ENCODE peak calls at places on chromosomes 16 and 17, in four cellular contexts. P, N, V and F are unnamed samples. For H3K4me1, the result is how much of the 10 kb centered on the place peaks cover.

GRCh38 chr17:29148790-29149430 is 31.3 kb downstream of the MYO18A start:
- DNase-seq in P (peak), N (peak), V (peak), F (peak)

GRCh38 chr17:10243905-10244844 is 45.8 kb upstream of the GAS7 start:
- DNase-seq in P (no peak), N (no peak), V (no peak), F (no peak)

GRCh38 chr16:49969356-49970030 is 55.5 kb upstream of the CNEP1R1 start:
- DNase-seq in P (no peak), N (no peak), V (peak), F (no peak)

GRCh38 chr16:50311891-50312501 is 45.6 kb downstream of the ADCY7 start:
- DNase-seq in P (no peak), N (no peak), V (no peak), F (no peak)

GRCh38 chr17:6554871-6555330 is 1.5 kb downstream of the PITPNM3 start:
- DNase-seq in P (no peak), N (no peak), V (peak), F (no peak)

GRCh38 chr17:6474906-6475305 is 30.7 kb downstream of the PIMREG start:
- DNase-seq in P (no peak), N (no peak), V (no peak), F (no peak)

GRCh38 chr16:83967091-83967490 is 953 bp upstream of the NECAB2 start:
- DNase-seq in P (no peak), N (no peak), V (no peak), F (no peak)

GRCh38 chr16:81324808-81325207 is 10.0 kb downstream of the GAN start:
- DNase-seq in P (no peak), N (no peak), V (no peak), F (no peak)

GRCh38 chr17:51852603-51853002 is 305.9 kb downstream of the CA10 start:
- DNase-seq in P (no peak), N (no peak), V (no peak), F (no peak)

GRCh38 chr17:57597531-57598453 is 147.3 kb downstream of the CCDC182 start:
- DNase-seq in P (peak), N (no peak), V (peak), F (peak)

GRCh38 chr16:48101069-48101674 is 54.6 kb downstream of the ABCC12 start:
- DNase-seq in P (no peak), N (no peak), V (no peak), F (no peak)

GRCh38 chr16:16782153-16782552 is 403.2 kb downstream of the NPIPA7 start:
- DNase-seq in P (no peak), N (no peak), V (no peak), F (no peak)

GRCh38 chr17:41907633-41908539 is 10.9 kb downstream of the ACLY start:
- DNase-seq in P (no peak), N (no peak), V (no peak), F (peak)

GRCh38 chr16:4266372-4266771 is 6.5 kb downstream of the TFAP4 start:
- DNase-seq in P (no peak), N (no peak), V (no peak), F (no peak)

GRCh38 chr17:77772461-77772897 is 186.0 kb upstream of the TNRC6C start:
- DNase-seq in P (peak), N (no peak), V (peak), F (peak)

GRCh38 chr17:80474231-80474932 is 2.0 kb downstream of the NPTX1 start:
- DNase-seq in P (no peak), N (no peak), V (peak), F (no peak)

GRCh38 chr16:89093602-89094251 is at the start of gene ACSF3:
- DNase-seq in P (peak), N (no peak), V (peak), F (peak)

GRCh38 chr17:21036361-21036881 is 6.4 kb downstream of the USP22 start:
- DNase-seq in P (no peak), N (no peak), V (no peak), F (no peak)

GRCh38 chr17:79839363-79840203 is at the start of gene CBX4:
- DNase-seq in P (peak), N (peak), V (peak), F (peak)

GRCh38 chr17:67566656-67567055 is 151.1 kb upstream of the NOL11 start:
- DNase-seq in P (no peak), N (no peak), V (no peak), F (no peak)

GRCh38 chr17:16934836-16935235 is 37.1 kb downstream of the TNFRSF13B start:
- DNase-seq in P (no peak), N (no peak), V (no peak), F (no peak)

DNA sequence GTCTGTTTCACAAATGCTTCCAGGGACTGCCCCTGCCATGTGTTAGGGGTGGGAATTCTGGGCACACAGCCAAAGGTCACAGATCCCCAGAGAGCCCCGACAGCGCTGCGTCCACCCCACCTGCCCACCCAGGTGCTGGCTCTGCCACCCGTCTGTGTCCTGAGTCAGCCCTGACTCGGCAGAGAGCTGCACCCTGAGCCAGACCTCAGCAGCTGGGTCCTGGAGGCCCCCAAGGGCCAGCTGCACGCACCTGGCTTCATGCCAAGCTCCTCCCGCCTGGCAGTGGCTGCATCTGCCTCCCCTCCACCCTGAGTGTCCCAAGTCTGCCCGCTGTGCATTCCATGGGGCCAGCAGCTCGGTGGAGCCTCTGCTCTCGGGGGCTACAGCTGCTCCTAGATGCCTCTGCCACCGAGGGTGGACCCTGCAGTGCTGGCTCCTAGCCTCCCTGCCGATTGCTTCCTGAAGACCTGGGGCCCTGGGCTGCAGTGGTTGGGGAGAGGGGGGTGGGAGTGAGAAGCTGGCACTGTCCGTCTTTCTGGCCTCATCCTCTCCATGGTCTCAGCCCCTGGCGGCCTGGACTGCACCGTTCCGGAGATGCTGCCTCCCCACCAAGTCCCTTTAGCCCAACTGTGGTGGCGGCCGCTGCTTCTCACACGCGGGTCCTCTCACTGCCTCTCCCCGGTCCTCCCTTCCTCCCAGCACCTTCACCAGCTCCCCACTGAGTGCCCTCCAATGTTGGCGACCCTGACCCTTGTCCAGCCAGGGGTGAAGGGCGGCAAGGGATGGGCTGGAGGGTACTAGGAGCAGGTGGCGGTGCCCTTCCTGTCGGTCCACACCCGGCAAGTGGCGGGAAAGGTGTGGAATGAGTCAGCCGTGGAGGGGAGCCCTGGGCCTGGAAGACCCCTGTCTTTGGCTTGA is 3.0 kb downstream of the SECTM1 start:
- DNase-seq in P (no peak), N (no peak), V (no peak), F (peak)
- TF ChIP-seq CTCF in P (no peak), N (no peak), V (no peak), F (no peak)

DNA sequence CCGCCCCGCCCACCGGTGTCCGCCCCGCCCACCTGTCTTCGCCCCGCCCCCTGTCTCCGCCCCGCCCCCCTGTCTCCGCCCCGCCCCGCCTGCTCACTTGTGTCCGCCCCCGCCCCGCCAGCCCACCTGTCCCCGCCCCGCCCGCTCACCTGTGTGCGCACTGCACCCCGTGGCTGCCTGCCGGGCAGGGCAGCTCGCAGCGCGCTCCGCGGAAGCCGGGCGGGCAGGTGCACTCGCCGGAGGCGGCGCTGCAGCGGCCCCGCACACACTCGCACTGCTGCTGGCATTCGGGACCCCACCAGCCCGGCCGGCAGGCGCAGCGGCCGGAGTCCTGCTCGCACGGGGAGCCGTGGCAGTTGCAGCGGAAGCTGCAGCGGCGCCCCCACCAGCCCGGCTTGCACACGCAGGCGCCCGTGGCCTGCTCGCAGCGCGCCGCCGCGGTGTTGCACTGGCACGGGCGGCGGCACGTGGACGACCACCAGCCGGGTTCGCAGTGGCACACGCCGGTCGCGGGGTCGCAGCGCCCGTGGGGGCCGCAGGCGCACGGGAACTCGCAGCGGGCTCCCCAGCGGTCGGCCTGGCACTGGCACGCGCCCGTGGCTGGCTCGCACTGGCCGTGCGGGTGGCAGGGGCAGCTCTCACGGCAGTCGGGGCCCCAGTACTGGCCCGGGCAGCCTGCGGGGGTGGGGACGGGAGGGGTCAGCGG is 2.1 kb downstream of the SCARF1 start:
- DNase-seq in P (no peak), N (no peak), V (peak), F (peak)
- H3K4me3 ChIP-seq in P (peak), N (peak), V (peak), F (peak)

DNA sequence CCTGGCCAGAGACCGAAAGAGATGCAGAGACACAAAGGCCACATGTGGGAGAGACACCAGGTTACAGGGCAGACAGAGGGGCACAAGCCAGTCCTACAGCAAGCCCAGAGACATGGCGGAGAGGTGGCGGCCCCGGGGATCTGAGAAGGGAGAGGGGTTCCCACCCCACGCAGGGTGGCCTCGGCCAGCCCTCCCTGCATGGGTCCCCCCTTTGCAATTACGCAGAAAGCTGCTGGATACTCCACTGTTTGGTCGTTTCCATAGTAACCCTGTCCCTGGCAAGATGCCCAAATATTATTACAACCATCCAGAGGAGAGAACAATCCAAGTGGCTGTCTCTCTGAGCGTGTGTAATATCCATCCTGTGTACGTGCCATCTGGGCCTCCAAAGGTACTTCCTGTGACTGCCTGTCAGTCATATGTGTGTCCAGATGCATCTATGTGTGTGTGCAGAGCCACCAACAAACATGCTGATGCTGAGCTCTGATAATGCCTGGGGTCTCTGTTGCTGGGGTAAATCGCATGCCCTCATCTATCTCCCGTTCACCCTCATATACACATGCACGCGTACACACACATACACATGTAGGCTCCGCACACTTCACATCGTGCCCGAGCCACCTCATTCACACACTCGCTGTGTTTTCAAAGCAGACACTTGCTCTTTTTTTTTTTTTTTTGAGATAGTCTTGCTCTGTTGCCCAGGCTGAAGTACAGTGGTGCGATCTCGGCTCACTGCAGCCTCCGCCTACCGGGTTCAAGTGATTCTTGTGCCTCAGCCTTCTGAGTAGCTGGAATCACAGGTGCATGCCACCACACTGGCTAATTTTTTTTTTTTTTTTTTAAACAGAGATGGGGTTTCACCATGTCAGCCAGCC is 5.5 kb downstream of the PCGF2 start:
- DNase-seq in P (peak), N (peak), V (no peak), F (peak)
- H3K4me1 ChIP-seq in P (half or more), N (under half), V (under half), F (under half)

GRCh38 chr16:30407794-30408534 is 558 bp downstream of the ZNF771 start:
- DNase-seq in P (no peak), N (no peak), V (peak), F (no peak)

GRCh38 chr16:30401768-30402425 is 5.5 kb upstream of the ZNF771 start:
- DNase-seq in P (no peak), N (no peak), V (no peak), F (no peak)

GRCh38 chr16:30409125-30410060 is 2.0 kb downstream of the ZNF771 start:
- DNase-seq in P (peak), N (peak), V (peak), F (peak)

DNA sequence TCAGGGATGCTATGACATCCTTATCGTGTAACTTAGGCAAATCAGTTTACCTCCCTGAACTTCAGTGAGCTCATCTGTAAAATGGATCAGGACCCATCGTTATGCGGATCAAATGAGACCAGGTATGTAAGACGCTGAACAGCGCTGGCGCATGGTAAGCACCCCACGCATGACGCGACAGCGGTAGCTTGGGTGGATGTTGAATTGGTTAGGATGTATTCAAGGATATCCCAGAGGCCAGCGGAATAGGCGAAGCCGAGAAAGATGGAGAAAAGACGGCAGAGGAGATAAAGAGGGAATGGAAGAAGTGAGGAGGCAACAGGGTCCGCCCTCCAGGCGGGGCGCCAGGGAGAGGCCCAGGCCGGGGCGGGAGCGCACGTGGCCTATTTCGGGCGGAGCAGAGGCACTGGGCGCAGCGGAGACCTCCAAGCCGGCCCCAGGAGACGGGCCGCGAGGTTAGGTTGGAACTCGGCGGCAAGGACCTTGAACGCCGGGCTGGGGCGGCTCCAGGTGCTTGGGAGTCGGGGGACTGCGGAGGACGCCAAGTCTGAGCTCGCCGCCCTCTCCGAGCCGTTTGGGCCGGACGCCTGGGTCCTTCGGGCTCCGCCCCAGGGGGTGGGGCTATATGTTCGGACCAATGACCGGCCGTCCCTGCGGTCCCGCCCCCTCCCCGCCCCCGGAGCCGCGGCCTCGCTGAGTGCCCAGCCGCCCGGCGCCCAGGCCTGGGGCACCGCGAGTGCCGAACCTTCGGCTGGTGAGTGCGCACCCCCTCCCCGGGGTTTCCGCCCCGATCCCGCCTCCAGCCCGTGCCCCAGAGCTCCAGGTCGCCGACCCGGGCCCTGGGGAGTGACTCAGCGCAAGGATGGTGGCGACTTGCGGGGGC is at the start of gene ZNF771:
- DNase-seq in P (peak), N (peak), V (peak), F (peak)
- TF ChIP-seq CTCF in P (peak), N (no peak), V (no peak), F (no peak)

GRCh38 chr16:46822270-46822669 is 8.7 kb downstream of the C16orf87 start:
- DNase-seq in P (no peak), N (no peak), V (no peak), F (no peak)
- H3K4me3 ChIP-seq in P (no peak), N (no peak), V (no peak), F (no peak)

GRCh38 chr17:36131931-36132330 is 28.3 kb downstream of the CCL4 start:
- DNase-seq in P (no peak), N (no peak), V (no peak), F (no peak)
- H3K4me1 ChIP-seq in P (under half), N (under half), V (under half), F (under half)

DNA sequence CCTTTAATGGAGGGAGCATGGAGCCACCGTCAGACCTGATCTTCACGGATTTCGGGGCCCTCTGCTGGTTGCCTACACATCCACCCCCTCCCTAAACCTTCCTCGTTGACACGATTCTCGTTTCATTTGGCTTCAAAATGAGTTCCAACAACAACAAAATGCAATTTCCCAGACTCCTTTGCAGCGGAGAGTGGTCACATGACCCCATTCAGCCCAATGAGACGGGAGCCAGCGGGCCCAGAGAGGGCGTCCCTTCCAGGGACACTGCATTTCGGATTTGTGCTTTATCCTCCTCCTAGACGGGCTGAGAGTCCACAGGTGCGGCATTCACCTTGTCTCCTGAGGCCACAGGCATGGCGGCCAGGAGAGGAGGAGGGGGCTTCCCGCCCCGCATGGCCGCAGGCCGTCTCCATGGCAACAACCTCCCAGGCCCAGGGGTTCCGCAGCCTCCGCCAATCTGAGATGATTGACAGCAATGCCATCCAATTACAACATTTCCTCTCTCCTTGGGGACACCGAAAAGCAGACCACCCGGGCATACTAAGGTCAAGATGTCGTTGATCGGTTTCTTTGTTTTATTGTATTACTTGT is 259.8 kb downstream of the C16orf95 start:
- DNase-seq in P (no peak), N (no peak), V (peak), F (no peak)
- TF ChIP-seq CTCF in P (peak), N (no peak), V (peak), F (no peak)

GRCh38 chr17:37358098-37358829 is 17.5 kb upstream of the C17orf78 start:
- DNase-seq in P (peak), N (peak), V (peak), F (peak)

GRCh38 chr17:37358830-37359681 is 16.7 kb upstream of the C17orf78 start:
- DNase-seq in P (peak), N (peak), V (peak), F (peak)

GRCh38 chr17:37361543-37361942 is 14.2 kb upstream of the C17orf78 start:
- DNase-seq in P (no peak), N (no peak), V (no peak), F (no peak)

GRCh38 chr17:37360632-37361031 is 15.2 kb upstream of the C17orf78 start:
- DNase-seq in P (no peak), N (no peak), V (no peak), F (no peak)

GRCh38 chr17:37359682-37360188 is 16.1 kb upstream of the C17orf78 start:
- DNase-seq in P (no peak), N (peak), V (no peak), F (no peak)
- H3K4me3 ChIP-seq in P (peak), N (peak), V (peak), F (peak)